ENCODE peak calls at places on chromosome 9, in seven cellular contexts. V is fibroblast of mammary gland, Z is tibial artery, W is epithelial cell of esophagus, N is fibroblast of villous mesenchyme, S is lower lobe of right lung, B is brain microvascular endothelial cell. H is an unnamed sample.

GRCh38 chr9:100473271-100474081 is 527 bp downstream of the TMEFF1 start:
- DNase-seq in V (peak), Z (peak), W (peak), N (peak), S (no peak), B (no peak), H (peak)

GRCh38 chr9:114002271-114002985 is 75.7 kb downstream of the AMBP start:
- DNase-seq in V (no peak), Z (no peak), W (no peak), N (no peak), S (no peak), B (no peak), H (no peak)

GRCh38 chr9:121915304-121915625 is 177.8 kb downstream of the TTLL11 start:
- DNase-seq in V (no peak), Z (no peak), W (no peak), N (no peak), S (no peak), B (no peak), H (no peak)

GRCh38 chr9:110782701-110783100 is 114.1 kb downstream of the MUSK start:
- DNase-seq in V (peak), Z (no peak), W (peak), N (no peak), S (no peak), B (no peak), H (no peak)

GRCh38 chr9:91033270-91033669 is 231.7 kb downstream of the SYK start:
- DNase-seq in V (no peak), Z (no peak), W (no peak), N (no peak), S (no peak), B (no peak), H (no peak)

GRCh38 chr9:127398715-127399400 is 1.9 kb downstream of the SLC2A8 start:
- DNase-seq in V (no peak), Z (no peak), W (no peak), N (no peak), S (no peak), B (no peak), H (no peak)

GRCh38 chr9:107161338-107161737 is 121.7 kb upstream of the RAD23B start:
- DNase-seq in V (no peak), Z (no peak), W (no peak), N (no peak), S (no peak), B (no peak), H (no peak)

GRCh38 chr9:126293522-126293889 is 33.1 kb upstream of the MVB12B start:
- DNase-seq in V (no peak), Z (no peak), W (no peak), N (no peak), S (no peak), B (no peak), H (no peak)

GRCh38 chr9:31168161-31168560 is 1216.3 kb upstream of the ACO1 start:
- DNase-seq in V (no peak), Z (no peak), W (peak), N (no peak), S (no peak), B (no peak), H (peak)

GRCh38 chr9:116285320-116285719 is 131.7 kb downstream of the PAPPA start:
- DNase-seq in V (no peak), Z (no peak), W (no peak), N (no peak), S (no peak), B (no peak), H (no peak)

GRCh38 chr9:114687034-114687433 is 5.0 kb upstream of the TEX48 start:
- DNase-seq in V (peak), Z (no peak), W (peak), N (no peak), S (no peak), B (peak), H (peak)

GRCh38 chr9:16320338-16320902 is 550.0 kb downstream of the BNC2 start:
- DNase-seq in V (no peak), Z (no peak), W (no peak), N (no peak), S (no peak), B (no peak), H (no peak)

GRCh38 chr9:116096853-116097252 is 56.7 kb upstream of the PAPPA start:
- DNase-seq in V (peak), Z (no peak), W (peak), N (no peak), S (no peak), B (no peak), H (peak)

GRCh38 chr9:122930933-122931850 is at the start of gene ZBTB26:
- DNase-seq in V (peak), Z (peak), W (peak), N (peak), S (peak), B (peak), H (peak)

GRCh38 chr9:615756-616155 is 225.7 kb upstream of the DMRT1 start:
- DNase-seq in V (no peak), Z (no peak), W (peak), N (no peak), S (no peak), B (no peak), H (no peak)

GRCh38 chr9:37966443-37967271 is 62.7 kb upstream of the SLC25A51 start:
- DNase-seq in V (peak), Z (no peak), W (peak), N (no peak), S (no peak), B (no peak), H (peak)

GRCh38 chr9:85536076-85536475 is 205.7 kb downstream of the AGTPBP1 start:
- DNase-seq in V (peak), Z (no peak), W (peak), N (peak), S (peak), B (peak), H (peak)

GRCh38 chr9:14156046-14156445 is 157.9 kb downstream of the NFIB start:
- DNase-seq in V (no peak), Z (no peak), W (no peak), N (no peak), S (no peak), B (no peak), H (no peak)

GRCh38 chr9:36748322-36748899 is 175.7 kb downstream of the MELK start:
- DNase-seq in V (peak), Z (no peak), W (peak), N (peak), S (no peak), B (peak), H (peak)

GRCh38 chr9:83707518-83707767 is 315 bp downstream of the UBQLN1 start:
- DNase-seq in V (no peak), Z (peak), W (peak), N (peak), S (no peak), B (peak), H (no peak)

GRCh38 chr9:38048319-38048969 is 20.6 kb downstream of the SHB start:
- DNase-seq in V (peak), Z (no peak), W (no peak), N (peak), S (no peak), B (no peak), H (peak)

GRCh38 chr9:113929634-113930092 is 53.6 kb downstream of the ZNF618 start:
- DNase-seq in V (peak), Z (no peak), W (peak), N (peak), S (no peak), B (peak), H (peak)

GRCh38 chr9:6450641-6451375 is 37.8 kb downstream of the UHRF2 start:
- DNase-seq in V (no peak), Z (no peak), W (no peak), N (no peak), S (no peak), B (no peak), H (peak)

GRCh38 chr9:109319072-109319630 is 1.7 kb downstream of the EPB41L4B start:
- DNase-seq in V (no peak), Z (no peak), W (peak), N (no peak), S (peak), B (no peak), H (no peak)

GRCh38 chr9:127008076-127008475 is 93.5 kb downstream of the RALGPS1 start:
- DNase-seq in V (no peak), Z (no peak), W (no peak), N (no peak), S (no peak), B (no peak), H (no peak)

GRCh38 chr9:99294850-99295461 is 72.9 kb downstream of the SEC61B start:
- DNase-seq in V (peak), Z (no peak), W (no peak), N (peak), S (no peak), B (no peak), H (peak)

GRCh38 chr9:122827759-122828090 is 663 bp downstream of the PDCL start:
- DNase-seq in V (peak), Z (no peak), W (no peak), N (peak), S (no peak), B (peak), H (peak)

GRCh38 chr9:38680827-38681226 is 39.1 kb downstream of the FAM240B start:
- DNase-seq in V (no peak), Z (no peak), W (no peak), N (no peak), S (no peak), B (no peak), H (no peak)

GRCh38 chr9:103789686-103790085 is 304.4 kb upstream of the SMC2 start:
- DNase-seq in V (peak), Z (no peak), W (peak), N (peak), S (no peak), B (no peak), H (peak)

DNA sequence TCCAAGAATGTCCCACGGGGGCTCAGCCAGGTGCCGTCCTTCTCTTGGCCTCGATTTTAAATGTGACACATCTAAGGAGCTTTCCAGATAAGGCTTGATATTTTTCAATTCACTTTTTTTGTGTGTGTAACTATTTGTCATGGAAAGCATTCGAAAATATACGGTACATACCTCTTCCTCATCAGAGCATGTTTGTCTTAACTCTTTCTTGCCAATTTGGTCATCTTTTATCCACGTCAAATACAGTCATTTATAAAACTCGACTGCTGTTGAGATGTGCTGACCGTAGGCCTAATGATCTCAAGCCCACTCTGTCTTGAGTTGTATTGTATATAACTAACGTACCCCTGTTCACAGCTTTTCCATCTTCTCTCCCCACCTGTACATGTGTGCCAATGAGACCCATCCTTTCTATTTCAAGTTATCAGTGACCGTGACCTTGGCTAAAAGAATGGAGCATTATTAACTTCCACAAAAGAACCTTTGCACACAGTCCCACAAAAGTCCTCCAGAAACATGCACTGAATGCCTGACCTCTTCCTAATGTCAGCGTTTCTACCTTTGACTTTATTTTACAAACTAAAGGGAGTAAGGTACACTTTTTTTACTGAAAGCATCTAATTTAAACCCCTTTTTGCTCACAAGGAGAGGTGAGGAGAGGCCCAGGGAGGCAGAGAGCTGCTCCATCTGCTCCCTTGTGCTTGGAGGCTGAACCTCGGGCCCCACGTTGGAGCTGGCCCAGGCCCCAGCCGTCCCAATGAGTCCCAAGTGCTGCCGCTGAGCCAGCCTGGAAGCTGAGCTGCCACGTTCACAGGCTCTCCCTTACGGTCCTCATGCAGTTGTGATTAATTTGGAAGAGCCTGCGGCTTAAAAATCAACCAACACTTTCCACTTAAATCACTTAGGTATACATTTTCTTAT is 61.5 kb downstream of the IPPK start:
- DNase-seq in V (peak), Z (no peak), W (no peak), N (no peak), S (no peak), B (no peak), H (peak)
- H3K4me3 ChIP-seq in V (no peak), Z (no peak), W (no peak), N (no peak), S (no peak), B (no peak), H (no peak)

GRCh38 chr9:130498918-130499698 is 54.3 kb downstream of the ASS1 start:
- DNase-seq in V (no peak), Z (no peak), W (no peak), N (no peak), S (no peak), B (no peak), H (no peak)
- TF ChIP-seq CTCF in V (no peak), Z (no peak), W (no peak), N (no peak), S (no peak), B (no peak), H (no peak)

GRCh38 chr9:124761710-124762109 is 9.4 kb downstream of the NR6A1 start:
- DNase-seq in V (no peak), Z (no peak), W (no peak), N (no peak), S (no peak), B (no peak), H (no peak)

GRCh38 chr9:124760719-124761118 is 10.4 kb downstream of the NR6A1 start:
- DNase-seq in V (no peak), Z (no peak), W (no peak), N (no peak), S (no peak), B (no peak), H (no peak)

GRCh38 chr9:124762633-124763032 is 8.5 kb downstream of the NR6A1 start:
- DNase-seq in V (no peak), Z (no peak), W (no peak), N (no peak), S (no peak), B (no peak), H (no peak)

GRCh38 chr9:124759327-124759726 is 11.8 kb downstream of the NR6A1 start:
- DNase-seq in V (no peak), Z (no peak), W (no peak), N (no peak), S (no peak), B (no peak), H (no peak)

GRCh38 chr9:124761196-124761595 is 9.9 kb downstream of the NR6A1 start:
- DNase-seq in V (no peak), Z (no peak), W (no peak), N (no peak), S (no peak), B (no peak), H (no peak)
- H3K4me3 ChIP-seq in V (no peak), Z (no peak), W (no peak), N (no peak), S (no peak), B (no peak), H (no peak)

GRCh38 chr9:131625848-131626670 is 80.7 kb downstream of the PRRT1B start:
- DNase-seq in V (no peak), Z (no peak), W (no peak), N (no peak), S (no peak), B (no peak), H (no peak)
- TF ChIP-seq CTCF in V (no peak), Z (no peak), W (no peak), N (no peak), S (no peak), B (no peak), H (no peak)

DNA sequence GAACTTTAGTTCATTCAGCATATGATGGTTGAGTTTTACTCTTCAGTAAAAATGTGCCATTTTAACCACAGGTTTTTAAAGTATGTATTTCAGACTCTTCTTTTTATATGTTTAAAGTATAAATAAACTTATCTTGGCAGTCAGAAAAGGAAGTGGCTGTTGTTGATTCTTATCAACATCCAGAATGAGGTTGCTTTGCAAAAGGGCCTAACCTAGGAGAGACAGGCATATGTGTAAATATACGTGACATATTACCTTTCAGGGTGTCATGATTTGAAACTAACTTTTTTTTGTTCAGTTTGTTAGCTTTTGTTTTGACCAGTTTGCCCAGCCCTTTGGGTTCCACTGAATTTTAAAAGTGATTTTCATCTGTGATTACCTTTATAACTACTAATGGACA is 7.4 kb downstream of the SMARCA2 start:
- DNase-seq in V (no peak), Z (no peak), W (no peak), N (peak), S (no peak), B (no peak), H (no peak)
- H3K4me3 ChIP-seq in V (no peak), Z (no peak), W (no peak), N (no peak), S (no peak), B (no peak), H (no peak)

GRCh38 chr9:4077499-4078102 is 222.3 kb downstream of the GLIS3 start:
- DNase-seq in V (peak), Z (peak), W (peak), N (peak), S (peak), B (peak), H (peak)
- TF ChIP-seq CTCF in V (peak), Z (peak), W (peak), N (peak), S (peak), B (peak), H (peak)

GRCh38 chr9:136663311-136663679 is 579 bp downstream of the EGFL7 start:
- DNase-seq in V (no peak), Z (no peak), W (no peak), N (no peak), S (no peak), B (no peak), H (no peak)

GRCh38 chr9:136661641-136662325 is 933 bp upstream of the EGFL7 start:
- DNase-seq in V (no peak), Z (no peak), W (no peak), N (no peak), S (no peak), B (no peak), H (no peak)

GRCh38 chr9:136662326-136662655 is 425 bp upstream of the EGFL7 start:
- DNase-seq in V (no peak), Z (no peak), W (no peak), N (no peak), S (no peak), B (no peak), H (no peak)

GRCh38 chr9:136664000-136664798 is 1.5 kb downstream of the EGFL7 start:
- DNase-seq in V (no peak), Z (no peak), W (no peak), N (no peak), S (no peak), B (no peak), H (no peak)

DNA sequence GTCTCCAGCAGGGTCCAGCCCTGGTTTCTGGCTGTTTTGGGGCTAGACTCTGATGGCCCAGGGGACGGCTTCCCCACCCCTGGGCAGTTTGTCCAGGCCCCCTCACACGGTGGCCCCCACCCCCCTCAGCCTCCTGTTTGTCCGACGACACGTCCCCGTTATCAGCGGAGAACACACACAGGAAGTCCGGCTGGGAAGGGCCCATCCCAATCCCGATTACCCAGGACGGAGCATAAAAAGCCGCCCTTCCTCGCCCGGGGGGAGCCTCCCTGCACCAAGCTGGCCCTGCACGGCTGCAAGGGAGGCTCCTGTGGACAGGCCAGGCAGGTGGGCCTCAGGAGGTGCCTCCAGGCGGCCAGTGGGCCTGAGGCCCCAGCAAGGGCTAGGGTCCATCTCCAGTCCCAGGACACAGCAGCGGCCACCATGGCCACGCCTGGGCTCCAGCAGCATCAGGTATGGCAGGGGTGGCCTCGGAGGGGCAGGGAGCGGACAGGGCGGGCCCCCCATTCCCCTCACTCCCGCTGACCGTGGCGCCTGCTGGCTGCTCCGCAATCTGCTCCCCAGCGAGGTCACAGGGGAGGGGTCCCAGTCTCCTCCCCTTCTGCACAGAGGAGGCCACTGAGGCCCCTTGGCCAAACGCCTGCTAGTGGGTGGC is at the start of gene EGFL7:
- DNase-seq in V (no peak), Z (peak), W (no peak), N (no peak), S (peak), B (no peak), H (no peak)
- H3K4me3 ChIP-seq in V (no peak), Z (peak), W (no peak), N (no peak), S (peak), B (no peak), H (no peak)

GRCh38 chr9:105693435-105694275 is 686 bp upstream of the TMEM38B start:
- DNase-seq in V (no peak), Z (no peak), W (peak), N (no peak), S (no peak), B (no peak), H (no peak)

GRCh38 chr9:105694320-105694847 is at the start of gene TMEM38B:
- DNase-seq in V (peak), Z (peak), W (peak), N (peak), S (peak), B (peak), H (peak)

GRCh38 chr9:105686936-105687335 is 7.4 kb upstream of the TMEM38B start:
- DNase-seq in V (no peak), Z (no peak), W (no peak), N (no peak), S (no peak), B (no peak), H (no peak)

GRCh38 chr9:105694848-105695581 is 674 bp downstream of the TMEM38B start:
- DNase-seq in V (peak), Z (peak), W (peak), N (peak), S (peak), B (peak), H (peak)

DNA sequence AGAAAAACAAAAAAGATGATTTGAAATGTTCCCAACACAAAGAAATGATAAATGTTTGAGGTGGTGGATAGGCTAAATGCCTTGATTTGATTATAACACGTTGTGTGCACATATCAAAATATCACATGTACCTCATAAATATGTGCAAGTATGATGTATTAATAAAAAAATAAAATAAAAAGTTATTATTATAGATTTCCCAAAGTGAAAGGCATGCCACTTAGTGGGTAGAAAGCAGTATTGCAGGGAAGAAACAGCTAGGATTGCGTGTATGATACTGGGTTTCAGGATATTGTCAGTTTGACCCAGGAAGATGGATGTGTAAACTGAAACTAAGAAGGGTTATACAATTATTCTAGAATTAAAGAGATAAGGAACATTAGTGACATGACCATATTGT is 3.6 kb upstream of the TMEM38B start:
- DNase-seq in V (no peak), Z (no peak), W (peak), N (peak), S (no peak), B (peak), H (peak)
- TF ChIP-seq CTCF in V (peak), Z (no peak), W (peak), N (peak), S (peak), B (peak), H (peak)

H was measured in choroid plexus epithelial cell.